ENCODE peak calls at places on chromosomes 13 and 19, in eight cellular contexts. M is CD8-positive, alpha-beta T cell; E is fibroblast of pulmonary artery; Q is IMR-90; J is testis; O is brain microvascular endothelial cell; D is vagina; S is fibroblast of lung. Z is an unnamed sample.

GRCh38 chr19:46206176-46206575 is 23.4 kb upstream of the IGFL1 start:
- DNase-seq in M (no peak), E (no peak), Q (no peak), J (no peak), O (no peak), D (no peak), S (no peak), Z (no peak)

GRCh38 chr13:107075576-107075975 is 507.6 kb upstream of the ARGLU1 start:
- DNase-seq in M (no peak), E (no peak), Q (no peak), J (no peak), O (no peak), D (no peak), S (no peak), Z (no peak)

GRCh38 chr19:39401549-39402416 is 4.9 kb upstream of the ZFP36 start:
- DNase-seq in M (peak), E (peak), Q (peak), J (peak), O (peak), D (peak), S (peak), Z (no peak)

GRCh38 chr19:35545855-35546381 is 492 bp downstream of the TMEM147 start:
- DNase-seq in M (peak), E (no peak), Q (no peak), J (peak), O (no peak), D (no peak), S (peak), Z (no peak)

GRCh38 chr19:9144920-9145319 is 4.7 kb downstream of the ZNF317 start:
- DNase-seq in M (no peak), E (peak), Q (no peak), J (no peak), O (no peak), D (no peak), S (no peak), Z (no peak)

GRCh38 chr19:53519431-53519830 is 18.5 kb upstream of the ZNF331 start:
- DNase-seq in M (no peak), E (no peak), Q (no peak), J (peak), O (no peak), D (no peak), S (no peak), Z (no peak)

GRCh38 chr19:55695511-55696290 is 20.7 kb downstream of the EPN1 start:
- DNase-seq in M (no peak), E (no peak), Q (no peak), J (no peak), O (no peak), D (no peak), S (no peak), Z (no peak)

GRCh38 chr13:99617474-99618255 is 116.4 kb downstream of the TM9SF2 start:
- DNase-seq in M (no peak), E (peak), Q (peak), J (peak), O (peak), D (no peak), S (peak), Z (peak)

GRCh38 chr13:67515895-67516294 is 285.8 kb upstream of the PCDH9 start:
- DNase-seq in M (no peak), E (peak), Q (peak), J (no peak), O (peak), D (no peak), S (peak), Z (peak)

GRCh38 chr19:28039677-28040381 is 1173.1 kb downstream of the UQCRFS1 start:
- DNase-seq in M (no peak), E (no peak), Q (no peak), J (no peak), O (no peak), D (peak), S (peak), Z (no peak)

GRCh38 chr13:100301418-100301817 is 212.5 kb downstream of the PCCA start:
- DNase-seq in M (no peak), E (peak), Q (no peak), J (no peak), O (no peak), D (no peak), S (no peak), Z (peak)

GRCh38 chr19:6590458-6591319 is at the start of gene CD70:
- DNase-seq in M (peak), E (no peak), Q (no peak), J (no peak), O (no peak), D (no peak), S (peak), Z (no peak)
- H3K4me3 ChIP-seq in M (peak), E (no peak), Q (no peak), J (peak), O (no peak), D (no peak), S (no peak), Z (peak)

GRCh38 chr19:37779139-37780035 is at the start of gene ZNF573:
- DNase-seq in M (peak), E (peak), Q (peak), J (peak), O (peak), D (peak), S (peak), Z (peak)
- TF ChIP-seq CTCF in M (no peak), E (peak), Q (peak), J (no peak), O (peak), D (no peak), S (peak), Z (peak)

GRCh38 chr13:31209819-31210209 is 10.0 kb downstream of the B3GLCT start:
- DNase-seq in M (no peak), E (no peak), Q (no peak), J (no peak), O (no peak), D (no peak), S (no peak), Z (no peak)
- H3K4me3 ChIP-seq in M (no peak), E (no peak), Q (no peak), J (no peak), O (no peak), D (no peak), S (no peak), Z (no peak)

GRCh38 chr19:7679017-7679720 is 1.5 kb upstream of the TRAPPC5 start:
- DNase-seq in M (peak), E (no peak), Q (no peak), J (peak), O (no peak), D (no peak), S (no peak), Z (no peak)
- TF ChIP-seq CTCF in M (peak), E (no peak), Q (no peak), J (no peak), O (no peak), D (no peak), S (no peak), Z (no peak)

GRCh38 chr13:48411281-48412099 is 1.4 kb downstream of the LPAR6 start:
- DNase-seq in M (peak), E (no peak), Q (peak), J (no peak), O (no peak), D (no peak), S (peak), Z (no peak)
- H3K4me3 ChIP-seq in M (peak), E (peak), Q (peak), J (peak), O (peak), D (peak), S (peak), Z (peak)

DNA sequence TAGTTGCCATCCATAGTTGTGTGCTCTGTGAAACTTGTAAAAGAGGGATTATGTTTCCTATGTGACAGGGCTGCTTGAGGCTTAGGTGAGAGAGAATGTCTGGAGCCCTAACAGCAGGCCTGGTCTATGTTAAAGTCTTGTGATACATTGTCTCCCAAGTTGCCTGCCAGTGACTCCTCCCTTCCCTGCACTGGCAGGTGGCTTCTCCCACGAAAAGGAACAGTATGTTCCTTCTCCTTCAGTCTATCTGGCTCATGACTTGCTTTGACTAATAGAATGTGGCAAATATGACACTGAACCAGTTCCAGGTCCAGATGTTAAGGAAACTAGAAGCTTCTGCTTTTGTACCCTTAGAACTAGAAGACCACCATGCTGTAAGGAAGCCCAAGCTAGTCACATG is 5.9 kb upstream of the KCNN4 start:
- DNase-seq in M (no peak), E (no peak), Q (no peak), J (no peak), O (no peak), D (no peak), S (no peak), Z (no peak)
- TF ChIP-seq CTCF in M (no peak), E (no peak), Q (no peak), J (no peak), O (no peak), D (no peak), S (no peak), Z (no peak)

GRCh38 chr19:33905473-33905936 is 108.8 kb downstream of the KCTD15 start:
- DNase-seq in M (no peak), E (no peak), Q (no peak), J (no peak), O (peak), D (no peak), S (peak), Z (no peak)

GRCh38 chr19:33905937-33906577 is 109.4 kb downstream of the KCTD15 start:
- DNase-seq in M (no peak), E (no peak), Q (no peak), J (peak), O (peak), D (no peak), S (peak), Z (no peak)

GRCh38 chr19:33903489-33903850 is 106.8 kb downstream of the KCTD15 start:
- DNase-seq in M (no peak), E (no peak), Q (no peak), J (no peak), O (no peak), D (no peak), S (no peak), Z (no peak)

GRCh38 chr19:33902802-33903488 is 106.3 kb downstream of the KCTD15 start:
- DNase-seq in M (no peak), E (no peak), Q (no peak), J (no peak), O (no peak), D (no peak), S (no peak), Z (no peak)

GRCh38 chr19:33904681-33905080 is 108.0 kb downstream of the KCTD15 start:
- DNase-seq in M (no peak), E (peak), Q (no peak), J (no peak), O (peak), D (no peak), S (peak), Z (no peak)
- H3K4me3 ChIP-seq in M (no peak), E (no peak), Q (no peak), J (no peak), O (no peak), D (no peak), S (no peak), Z (no peak)

GRCh38 chr13:96072392-96072791 is 17.5 kb upstream of the HS6ST3 start:
- DNase-seq in M (no peak), E (no peak), Q (no peak), J (no peak), O (no peak), D (no peak), S (no peak), Z (no peak)
- TF ChIP-seq CTCF in M (no peak), E (no peak), Q (no peak), J (no peak), O (peak), D (no peak), S (no peak), Z (no peak)